ENCODE peak calls at places on chromosomes 16 and 17, in five cellular contexts. N is HepG2, D is SK-N-SH, G is K562, H is GM12878. Q is an unnamed sample.

GRCh38 chr17:63515426-63515825 is 7.7 kb upstream of the KCNH6 start:
- DNase-seq in N (no peak), D (no peak), G (no peak), H (no peak), Q (no peak)

GRCh38 chr16:72739577-72739976 is 308.4 kb downstream of the ZFHX3 start:
- DNase-seq in N (peak), D (no peak), G (no peak), H (no peak), Q (no peak)

GRCh38 chr16:51442140-51442539 is 291.1 kb upstream of the SALL1 start:
- DNase-seq in N (no peak), D (no peak), G (no peak), H (no peak), Q (no peak)

GRCh38 chr16:75697571-75697970 is 3.7 kb downstream of the DUXB start:
- DNase-seq in N (no peak), D (no peak), G (no peak), H (no peak), Q (no peak)

GRCh38 chr17:75894049-75894742 is 2.6 kb downstream of the TRIM65 start:
- DNase-seq in N (peak), D (no peak), G (no peak), H (no peak), Q (no peak)

GRCh38 chr17:32558997-32559650 is 72.3 kb downstream of the CDK5R1 start:
- DNase-seq in N (no peak), D (peak), G (peak), H (peak), Q (no peak)

GRCh38 chr17:34254651-34255380 is at the start of gene CCL2:
- DNase-seq in N (no peak), D (peak), G (no peak), H (no peak), Q (no peak)

GRCh38 chr17:2893422-2893914 is 97.2 kb downstream of the RAP1GAP2 start:
- DNase-seq in N (no peak), D (no peak), G (no peak), H (no peak), Q (peak)

GRCh38 chr17:35433075-35433894 is 985 bp upstream of the SLFN12 start:
- DNase-seq in N (peak), D (no peak), G (peak), H (peak), Q (peak)

GRCh38 chr17:78977992-78978973 is 1.4 kb downstream of the LGALS3BP start:
- DNase-seq in N (no peak), D (peak), G (no peak), H (no peak), Q (no peak)

GRCh38 chr16:70304892-70305448 is 6.0 kb downstream of the DDX19B start:
- DNase-seq in N (no peak), D (no peak), G (no peak), H (no peak), Q (no peak)

GRCh38 chr17:17537311-17538099 is 41.3 kb upstream of the RASD1 start:
- DNase-seq in N (no peak), D (no peak), G (peak), H (no peak), Q (no peak)

GRCh38 chr16:48997081-48997615 is 284.5 kb downstream of the CBLN1 start:
- DNase-seq in N (no peak), D (no peak), G (no peak), H (no peak), Q (no peak)

GRCh38 chr17:72714357-72714966 is 378.0 kb downstream of the SLC39A11 start:
- DNase-seq in N (no peak), D (no peak), G (no peak), H (no peak), Q (no peak)

GRCh38 chr16:55836158-55836611 is 3.3 kb upstream of the CES1 start:
- DNase-seq in N (peak), D (no peak), G (no peak), H (no peak), Q (no peak)

GRCh38 chr17:44924107-44924544 is 8.8 kb upstream of the GFAP start:
- DNase-seq in N (no peak), D (no peak), G (no peak), H (no peak), Q (no peak)

GRCh38 chr17:65055708-65056638 is 567 bp downstream of the GNA13 start:
- DNase-seq in N (peak), D (peak), G (peak), H (no peak), Q (peak)

GRCh38 chr16:71367243-71367976 is 8.9 kb downstream of the CALB2 start:
- DNase-seq in N (peak), D (peak), G (peak), H (peak), Q (peak)

GRCh38 chr17:44968225-44969143 is at the start of gene C1QL1:
- DNase-seq in N (peak), D (peak), G (peak), H (no peak), Q (peak)

GRCh38 chr17:67032382-67032781 is 12.0 kb upstream of the CACNG1 start:
- DNase-seq in N (no peak), D (no peak), G (no peak), H (no peak), Q (no peak)

GRCh38 chr17:48002208-48002919 is 31.5 kb downstream of the CDK5RAP3 start:
- DNase-seq in N (peak), D (no peak), G (peak), H (peak), Q (no peak)

GRCh38 chr17:75364078-75364477 is 41.4 kb downstream of the GRB2 start:
- DNase-seq in N (no peak), D (no peak), G (no peak), H (no peak), Q (no peak)

GRCh38 chr16:67071476-67072048 is 38.2 kb upstream of the PHAF1 start:
- DNase-seq in N (no peak), D (no peak), G (no peak), H (no peak), Q (no peak)

GRCh38 chr16:67063008-67063407 is 34.1 kb downstream of the CBFB start:
- DNase-seq in N (no peak), D (no peak), G (no peak), H (no peak), Q (no peak)

GRCh38 chr16:67068212-67068753 is 39.3 kb downstream of the CBFB start:
- DNase-seq in N (peak), D (no peak), G (no peak), H (no peak), Q (no peak)
- TF ChIP-seq ZBTB33 in N (no peak), D (no peak), G (no peak), H (no peak), Q (no peak)

DNA sequence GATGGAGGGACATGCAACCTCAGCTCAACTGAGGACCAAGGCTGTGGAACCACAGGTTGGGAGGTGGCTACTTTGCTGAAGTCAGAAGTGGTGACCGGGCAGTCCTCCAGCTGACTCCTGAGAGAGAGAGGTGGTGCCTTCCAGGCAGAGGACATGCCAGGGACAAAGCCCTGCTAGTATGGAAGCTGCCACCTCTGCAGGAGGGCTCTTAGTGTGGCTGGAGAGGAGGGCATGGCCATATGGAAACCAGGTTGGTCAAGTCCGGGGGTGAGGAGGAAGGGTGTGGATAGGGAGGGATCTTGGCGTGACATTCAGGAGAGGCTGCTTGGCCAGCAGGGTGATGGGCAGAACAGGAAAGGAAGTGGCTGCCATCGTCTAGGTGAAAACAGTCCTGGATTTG is 5.7 kb downstream of the C16orf86 start:
- DNase-seq in N (no peak), D (no peak), G (no peak), H (no peak), Q (no peak)
- TF ChIP-seq ZBTB33 in N (no peak), D (no peak), G (no peak), H (no peak), Q (no peak)

GRCh38 chr17:40418428-40418706 is 671 bp upstream of the TOP2A start:
- DNase-seq in N (no peak), D (no peak), G (no peak), H (no peak), Q (no peak)
- TF ChIP-seq ZBTB33 in N (no peak), D (no peak), G (no peak), H (no peak), Q (no peak)

GRCh38 chr17:80346498-80347275 is 68.3 kb upstream of the ENDOV start:
- DNase-seq in N (no peak), D (no peak), G (no peak), H (no peak), Q (no peak)

GRCh38 chr17:80347948-80348351 is 67.0 kb upstream of the ENDOV start:
- DNase-seq in N (no peak), D (no peak), G (no peak), H (no peak), Q (no peak)

GRCh38 chr17:80348551-80349436 is 66.2 kb upstream of the ENDOV start:
- DNase-seq in N (no peak), D (no peak), G (no peak), H (no peak), Q (no peak)

GRCh38 chr17:80345841-80346497 is 69.0 kb upstream of the ENDOV start:
- DNase-seq in N (no peak), D (no peak), G (no peak), H (no peak), Q (no peak)

GRCh38 chr17:80347536-80347935 is 67.4 kb upstream of the ENDOV start:
- DNase-seq in N (no peak), D (no peak), G (no peak), H (no peak), Q (no peak)
- TF ChIP-seq ZBTB33 in N (no peak), D (no peak), G (no peak), H (no peak), Q (no peak)

GRCh38 chr17:81553616-81554181 is 1.5 kb upstream of the FAAP100 start:
- DNase-seq in N (no peak), D (peak), G (no peak), H (peak), Q (peak)

GRCh38 chr17:81551458-81552243 is 502 bp downstream of the FAAP100 start:
- DNase-seq in N (peak), D (peak), G (peak), H (no peak), Q (no peak)

GRCh38 chr17:81550830-81551457 is 1.2 kb downstream of the FAAP100 start:
- DNase-seq in N (no peak), D (no peak), G (no peak), H (no peak), Q (no peak)

GRCh38 chr17:81552244-81553017 is at the start of gene FAAP100:
- DNase-seq in N (peak), D (peak), G (peak), H (peak), Q (peak)

DNA sequence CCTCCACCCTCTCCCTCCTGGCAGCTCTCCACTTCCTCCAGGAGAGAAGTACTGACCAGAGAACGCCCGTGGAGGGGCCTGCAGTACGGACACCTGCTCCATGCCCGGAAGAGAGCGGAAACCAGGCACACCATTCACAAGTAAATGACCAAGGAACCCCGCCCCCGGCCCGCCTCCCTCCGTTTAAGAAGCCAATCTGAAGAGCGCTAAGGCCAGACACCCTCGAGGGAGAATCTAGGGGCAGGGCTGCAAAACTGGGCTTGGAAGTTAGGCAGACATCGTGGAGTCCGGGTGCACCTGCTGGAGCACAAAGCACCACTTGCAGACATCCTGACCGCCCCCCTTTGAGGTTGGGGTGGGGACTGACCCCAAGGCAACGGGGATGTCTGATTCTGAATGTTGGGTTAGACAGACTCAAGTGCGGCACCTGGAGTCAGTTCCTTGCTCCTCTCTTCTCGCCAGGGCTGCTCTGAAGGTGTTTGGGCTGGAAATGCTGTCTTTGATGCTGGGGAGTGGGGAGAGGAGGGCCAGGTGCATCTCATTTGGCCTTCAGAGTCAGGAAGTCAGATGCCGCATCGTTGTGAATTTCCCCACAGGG is 964 bp upstream of the FAAP100 start:
- DNase-seq in N (peak), D (peak), G (peak), H (peak), Q (peak)
- TF ChIP-seq ZBTB33 in N (no peak), D (peak), G (no peak), H (no peak), Q (no peak)

DNA sequence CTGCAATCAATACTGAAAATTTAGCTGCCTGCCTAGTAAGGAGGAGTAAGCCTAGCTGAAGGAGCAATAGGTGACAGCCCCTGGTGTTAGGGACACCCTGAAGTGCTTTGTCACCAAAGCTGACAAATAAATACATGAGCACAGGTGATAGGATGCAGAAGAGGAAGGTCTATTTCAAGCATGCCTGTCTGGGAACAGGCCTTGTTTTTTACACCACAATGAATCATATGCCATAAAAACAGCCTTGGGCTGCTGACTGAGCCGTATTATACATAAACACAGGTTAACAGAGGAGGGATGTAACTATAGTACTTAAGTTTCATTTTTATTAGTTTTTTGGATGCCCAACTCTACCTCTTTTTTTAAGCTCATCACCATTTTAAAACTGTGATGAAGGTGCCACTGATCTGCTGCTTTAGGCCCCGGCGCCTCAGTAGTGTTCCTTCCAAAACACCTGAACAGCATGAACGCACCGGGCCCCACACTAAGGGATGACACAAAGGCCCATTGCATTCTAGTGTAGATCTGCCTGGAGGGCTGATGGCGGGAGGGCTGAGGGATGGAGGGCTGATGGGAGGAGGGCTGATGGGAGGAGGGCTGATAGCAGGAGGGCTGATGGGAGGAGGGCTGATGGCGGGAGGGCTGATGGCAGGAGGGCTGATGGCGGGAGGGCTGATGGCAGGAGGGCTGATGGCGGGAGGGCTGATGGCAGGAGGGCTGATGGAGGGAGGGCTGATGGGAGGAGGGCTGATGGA is 150.3 kb downstream of the AATF start:
- DNase-seq in N (no peak), D (no peak), G (no peak), H (no peak), Q (no peak)
- TF ChIP-seq ZBTB33 in N (no peak), D (no peak), G (no peak), H (no peak), Q (no peak)

DNA sequence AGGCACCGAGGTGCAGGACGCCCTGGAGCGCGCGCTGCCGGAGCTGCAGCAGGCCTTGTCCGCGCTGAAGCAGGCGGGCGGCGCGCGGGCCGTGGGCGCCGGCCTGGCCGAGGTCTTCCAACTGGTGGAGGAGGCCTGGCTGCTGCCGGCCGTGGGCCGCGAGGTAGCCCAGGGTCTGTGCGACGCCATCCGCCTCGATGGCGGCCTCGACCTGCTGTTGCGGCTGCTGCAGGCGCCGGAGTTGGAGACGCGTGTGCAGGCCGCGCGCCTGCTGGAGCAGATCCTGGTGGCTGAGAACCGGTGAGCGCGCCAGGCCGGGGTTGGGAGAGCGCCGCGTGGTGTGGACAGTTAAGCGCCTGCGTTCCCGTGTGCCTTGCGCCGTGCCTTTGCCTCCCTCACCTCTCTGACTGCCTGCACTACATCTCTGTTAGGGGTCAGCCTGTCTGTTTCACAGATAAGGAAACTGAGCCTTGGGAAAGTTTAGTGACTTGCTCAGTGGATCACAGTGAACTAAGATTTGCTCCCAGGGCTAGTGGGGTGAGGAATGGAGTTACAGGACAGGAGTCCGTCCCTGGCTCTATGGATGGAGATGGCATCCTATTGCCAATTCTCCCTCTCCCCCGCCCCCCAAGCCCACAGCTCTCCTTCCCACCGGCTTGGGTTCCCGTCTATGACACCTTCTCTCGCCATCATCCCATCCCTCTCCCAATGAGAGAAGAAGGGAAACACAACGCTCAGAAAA is 880 bp downstream of the SARM1 start:
- DNase-seq in N (no peak), D (peak), G (no peak), H (no peak), Q (no peak)
- TF ChIP-seq ZBTB33 in N (no peak), D (no peak), G (no peak), H (no peak), Q (no peak)

DNA sequence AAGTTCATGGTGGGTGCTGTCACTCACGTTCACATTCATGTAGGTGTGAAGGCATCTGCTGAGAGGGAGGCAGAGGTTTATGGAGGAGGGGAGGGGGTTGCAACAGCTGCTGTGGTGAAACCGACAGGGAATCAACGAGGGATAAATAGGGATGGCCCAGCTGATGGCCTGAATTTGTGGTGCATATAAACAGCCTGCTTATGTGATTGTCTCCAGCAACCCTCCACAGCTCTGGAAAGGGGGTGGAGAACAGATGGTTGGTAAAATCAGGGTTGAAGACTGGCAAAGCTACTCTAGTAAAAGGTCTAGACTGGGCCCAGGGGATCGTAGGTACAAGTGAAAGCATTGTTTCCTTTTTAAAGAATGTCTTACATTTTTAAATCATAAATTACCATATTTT is 53.7 kb downstream of the IQCK start:
- DNase-seq in N (no peak), D (no peak), G (no peak), H (no peak), Q (no peak)
- TF ChIP-seq ZBTB33 in N (no peak), D (no peak), G (no peak), H (no peak), Q (no peak)

DNA sequence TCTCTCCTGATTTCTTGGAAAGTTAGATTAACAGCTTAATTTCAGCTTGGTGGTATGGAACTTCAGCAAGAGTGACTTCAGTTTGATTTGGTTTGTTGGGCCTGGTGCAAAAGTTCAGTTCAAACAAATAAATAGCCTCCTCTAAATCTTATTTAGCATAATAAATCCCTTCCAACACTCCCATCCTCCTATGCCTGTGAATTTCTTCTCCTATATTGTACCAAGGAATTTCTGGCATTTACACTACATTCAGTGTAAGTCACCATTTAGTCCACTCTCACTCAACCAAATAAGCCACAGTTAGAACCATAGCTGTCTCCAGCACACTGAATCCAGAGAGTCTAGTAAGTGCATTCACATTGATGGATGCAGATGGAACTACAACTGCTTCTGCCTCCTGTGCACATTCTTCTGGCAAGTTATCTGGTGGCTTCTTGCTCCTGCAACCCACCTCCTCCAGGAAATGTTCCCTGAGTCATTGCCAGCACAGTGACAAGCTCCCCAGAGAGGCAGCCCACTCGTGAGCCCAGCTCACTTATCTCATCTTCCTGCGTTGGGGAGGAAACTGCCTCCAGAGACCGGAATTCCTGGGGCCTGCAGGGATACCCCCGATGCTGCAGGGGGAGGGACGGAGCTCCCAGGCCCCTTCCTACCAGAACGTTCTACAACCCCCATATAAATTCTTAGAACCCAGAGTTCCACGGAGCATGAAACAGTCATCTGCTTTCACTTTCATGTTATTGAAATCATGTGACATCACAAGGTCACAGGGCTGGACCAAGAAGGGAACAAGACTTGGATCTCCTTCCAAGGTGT is 318.3 kb downstream of the PHKB start:
- DNase-seq in N (no peak), D (no peak), G (peak), H (peak), Q (no peak)
- TF ChIP-seq ZBTB33 in N (no peak), D (no peak), G (no peak), H (no peak), Q (no peak)

Q was measured in HCT116.